ENCODE peak calls at places on chromosomes 16 and 17, in nine cellular contexts. K, B, G, O, U, A, H, N and R are unnamed samples.

GRCh38 chr16:55145771-55146603 is 178.0 kb upstream of the IRX6 start:
- DNase-seq in K (no peak), B (no peak), G (no peak), O (no peak), U (no peak), A (no peak), H (no peak), N (no peak), R (no peak)

GRCh38 chr17:82287849-82288601 is 14.5 kb upstream of the CSNK1D start:
- DNase-seq in K (no peak), B (peak), G (no peak), O (peak), U (no peak), A (peak), H (peak), N (no peak), R (peak)

GRCh38 chr16:77849640-77850258 is 61.4 kb downstream of the VAT1L start:
- DNase-seq in K (no peak), B (no peak), G (no peak), O (no peak), U (no peak), A (no peak), H (no peak), N (no peak), R (no peak)

GRCh38 chr17:77919276-77919675 is 39.2 kb upstream of the TNRC6C start:
- DNase-seq in K (no peak), B (no peak), G (no peak), O (no peak), U (no peak), A (no peak), H (no peak), N (no peak), R (no peak)

GRCh38 chr17:82542439-82542838 is 22.9 kb downstream of the FOXK2 start:
- DNase-seq in K (no peak), B (no peak), G (no peak), O (no peak), U (no peak), A (no peak), H (no peak), N (no peak), R (no peak)

GRCh38 chr17:57445051-57445450 is 188.7 kb downstream of the MSI2 start:
- DNase-seq in K (no peak), B (no peak), G (no peak), O (no peak), U (no peak), A (no peak), H (no peak), N (no peak), R (no peak)

GRCh38 chr17:76720941-76721340 is 5.5 kb downstream of the JMJD6 start:
- DNase-seq in K (no peak), B (no peak), G (no peak), O (no peak), U (no peak), A (no peak), H (no peak), N (no peak), R (no peak)

GRCh38 chr16:52552643-52553042 is 5.7 kb upstream of the TOX3 start:
- DNase-seq in K (no peak), B (no peak), G (no peak), O (peak), U (no peak), A (no peak), H (no peak), N (no peak), R (no peak)

GRCh38 chr17:17784599-17785264 is 52.1 kb downstream of the SREBF1 start:
- DNase-seq in K (peak), B (no peak), G (no peak), O (peak), U (no peak), A (no peak), H (peak), N (no peak), R (no peak)

GRCh38 chr17:73947281-73947975 is 256.1 kb upstream of the RPL38 start:
- DNase-seq in K (no peak), B (no peak), G (no peak), O (no peak), U (no peak), A (no peak), H (no peak), N (no peak), R (no peak)

GRCh38 chr17:17414316-17414937 is 62.4 kb upstream of the MED9 start:
- DNase-seq in K (no peak), B (peak), G (no peak), O (no peak), U (no peak), A (no peak), H (peak), N (no peak), R (no peak)

GRCh38 chr16:84144301-84144858 is 597 bp downstream of the HSDL1 start:
- DNase-seq in K (peak), B (peak), G (peak), O (no peak), U (peak), A (peak), H (peak), N (peak), R (no peak)

GRCh38 chr16:56247808-56248207 is 56.5 kb downstream of the GNAO1 start:
- DNase-seq in K (no peak), B (no peak), G (no peak), O (no peak), U (no peak), A (no peak), H (no peak), N (no peak), R (no peak)

GRCh38 chr17:50303051-50303450 is 28.8 kb downstream of the TMEM92 start:
- DNase-seq in K (no peak), B (no peak), G (no peak), O (no peak), U (no peak), A (no peak), H (no peak), N (no peak), R (no peak)

GRCh38 chr17:75998327-75998795 is 2.3 kb upstream of the CDK3 start:
- DNase-seq in K (no peak), B (no peak), G (no peak), O (no peak), U (no peak), A (no peak), H (no peak), N (no peak), R (no peak)

GRCh38 chr16:80788016-80788415 is 16.4 kb downstream of the CDYL2 start:
- DNase-seq in K (no peak), B (no peak), G (no peak), O (no peak), U (no peak), A (no peak), H (no peak), N (no peak), R (no peak)

GRCh38 chr17:61230972-61231820 is 168.4 kb upstream of the TBX2 start:
- DNase-seq in K (no peak), B (no peak), G (no peak), O (no peak), U (no peak), A (no peak), H (no peak), N (no peak), R (no peak)

GRCh38 chr16:28012031-28012445 is 51.5 kb downstream of the GSG1L start:
- DNase-seq in K (no peak), B (peak), G (no peak), O (no peak), U (no peak), A (no peak), H (no peak), N (no peak), R (no peak)

GRCh38 chr17:75250009-75250471 is 11.4 kb downstream of the GGA3 start:
- DNase-seq in K (peak), B (peak), G (peak), O (no peak), U (no peak), A (no peak), H (peak), N (peak), R (no peak)

GRCh38 chr16:11672206-11673090 is 4.2 kb downstream of the SNN start:
- DNase-seq in K (peak), B (no peak), G (no peak), O (no peak), U (no peak), A (peak), H (no peak), N (no peak), R (no peak)

GRCh38 chr17:82767041-82767754 is 15.3 kb downstream of the TBCD start:
- DNase-seq in K (peak), B (peak), G (peak), O (peak), U (no peak), A (peak), H (peak), N (peak), R (no peak)

GRCh38 chr17:82933006-82933310 is 93.1 kb upstream of the ZNF750 start:
- DNase-seq in K (no peak), B (no peak), G (no peak), O (no peak), U (no peak), A (no peak), H (no peak), N (no peak), R (no peak)

GRCh38 chr17:19770985-19771710 is 23.1 kb upstream of the ALDH3A1 start:
- DNase-seq in K (no peak), B (no peak), G (no peak), O (no peak), U (no peak), A (no peak), H (no peak), N (no peak), R (no peak)

GRCh38 chr17:81935709-81936084 is 1.4 kb downstream of the PYCR1 start:
- DNase-seq in K (no peak), B (no peak), G (no peak), O (no peak), U (no peak), A (no peak), H (no peak), N (no peak), R (no peak)

GRCh38 chr17:74042744-74043486 is 160.6 kb upstream of the RPL38 start:
- DNase-seq in K (no peak), B (peak), G (peak), O (no peak), U (no peak), A (no peak), H (peak), N (no peak), R (no peak)